ENCODE peak calls at places on chromosomes 5 and 9, in six cellular contexts. J, N, Z, G, R and I are unnamed samples.

GRCh38 chr9:23219471-23219870 is 606.6 kb downstream of the ELAVL2 start:
- DNase-seq in J (no peak), N (no peak), Z (no peak), G (no peak), R (no peak), I (no peak)

GRCh38 chr9:312596-313320 is 98.1 kb downstream of the DOCK8 start:
- DNase-seq in J (no peak), N (no peak), Z (no peak), G (no peak), R (no peak), I (peak)

GRCh38 chr9:83933804-83934203 is 12.6 kb upstream of the KIF27 start:
- DNase-seq in J (no peak), N (no peak), Z (no peak), G (no peak), R (no peak), I (no peak)

GRCh38 chr5:88819332-88819999 is 63.5 kb downstream of the MEF2C start:
- DNase-seq in J (no peak), N (no peak), Z (no peak), G (no peak), R (no peak), I (no peak)

GRCh38 chr5:35823347-35823875 is 33.3 kb upstream of the IL7R start:
- DNase-seq in J (no peak), N (no peak), Z (no peak), G (no peak), R (no peak), I (no peak)

GRCh38 chr9:981491-981898 is 5.0 kb downstream of the DMRT3 start:
- DNase-seq in J (no peak), N (no peak), Z (no peak), G (no peak), R (no peak), I (no peak)

GRCh38 chr9:99353408-99353807 is 131.3 kb downstream of the SEC61B start:
- DNase-seq in J (no peak), N (no peak), Z (no peak), G (peak), R (no peak), I (no peak)

GRCh38 chr5:97162045-97162444 is 19.6 kb upstream of the LIX1 start:
- DNase-seq in J (peak), N (peak), Z (no peak), G (peak), R (peak), I (peak)

GRCh38 chr9:93665566-93666278 is 89.3 kb downstream of the PHF2 start:
- DNase-seq in J (peak), N (no peak), Z (no peak), G (peak), R (peak), I (no peak)

GRCh38 chr9:137136261-137136925 is 2.6 kb upstream of the GRIN1 start:
- DNase-seq in J (no peak), N (no peak), Z (no peak), G (no peak), R (no peak), I (no peak)

GRCh38 chr5:150413176-150413901 is 629 bp upstream of the CD74 start:
- DNase-seq in J (no peak), N (no peak), Z (no peak), G (no peak), R (no peak), I (no peak)

GRCh38 chr9:98611319-98611718 is 97.4 kb downstream of the GABBR2 start:
- DNase-seq in J (no peak), N (no peak), Z (no peak), G (no peak), R (no peak), I (no peak)

GRCh38 chr5:176536132-176536901 is 885 bp downstream of the RNF44 start:
- DNase-seq in J (peak), N (peak), Z (peak), G (peak), R (peak), I (peak)

GRCh38 chr5:66979738-66980137 is 216.9 kb downstream of the CD180 start:
- DNase-seq in J (no peak), N (no peak), Z (no peak), G (no peak), R (no peak), I (no peak)

GRCh38 chr9:116280529-116280928 is 126.9 kb downstream of the PAPPA start:
- DNase-seq in J (no peak), N (no peak), Z (no peak), G (no peak), R (no peak), I (no peak)

GRCh38 chr5:151923865-151924264 is 786 bp downstream of the GLRA1 start:
- DNase-seq in J (no peak), N (no peak), Z (no peak), G (no peak), R (no peak), I (no peak)

GRCh38 chr9:35518212-35518917 is 28.5 kb downstream of the RUSC2 start:
- DNase-seq in J (no peak), N (peak), Z (peak), G (peak), R (peak), I (no peak)

GRCh38 chr5:132019857-132020555 is 8.5 kb upstream of the ACSL6 start:
- DNase-seq in J (no peak), N (no peak), Z (no peak), G (no peak), R (no peak), I (no peak)

GRCh38 chr9:99162759-99163364 is 57.9 kb downstream of the TGFBR1 start:
- DNase-seq in J (no peak), N (peak), Z (no peak), G (no peak), R (no peak), I (peak)

GRCh38 chr9:71911908-71912325 is 478 bp downstream of the C9orf85 start:
- DNase-seq in J (no peak), N (no peak), Z (no peak), G (no peak), R (no peak), I (no peak)

GRCh38 chr5:137084016-137084415 is 415.1 kb downstream of the SPOCK1 start:
- DNase-seq in J (no peak), N (no peak), Z (no peak), G (no peak), R (no peak), I (no peak)

GRCh38 chr9:37037744-37038640 is 3.9 kb upstream of the PAX5 start:
- DNase-seq in J (no peak), N (no peak), Z (no peak), G (no peak), R (no peak), I (peak)

GRCh38 chr9:88658311-88658822 is 123.4 kb downstream of the NXNL2 start:
- DNase-seq in J (peak), N (no peak), Z (no peak), G (peak), R (no peak), I (no peak)

GRCh38 chr5:3230941-3231340 is 364.7 kb upstream of the IRX1 start:
- DNase-seq in J (no peak), N (no peak), Z (no peak), G (no peak), R (no peak), I (no peak)

GRCh38 chr5:109455598-109456096 is 45.9 kb upstream of the PJA2 start:
- DNase-seq in J (peak), N (peak), Z (peak), G (peak), R (no peak), I (no peak)

GRCh38 chr5:113909782-113910181 is 396.3 kb downstream of the YTHDC2 start:
- DNase-seq in J (no peak), N (no peak), Z (no peak), G (no peak), R (no peak), I (no peak)

GRCh38 chr9:120712539-120713031 is 1.7 kb downstream of the MEGF9 start:
- DNase-seq in J (no peak), N (no peak), Z (no peak), G (no peak), R (no peak), I (no peak)

GRCh38 chr9:120715331-120715924 is 1.2 kb upstream of the MEGF9 start:
- DNase-seq in J (peak), N (no peak), Z (no peak), G (no peak), R (no peak), I (no peak)

GRCh38 chr9:120713257-120714087 is 798 bp downstream of the MEGF9 start:
- DNase-seq in J (no peak), N (no peak), Z (no peak), G (peak), R (no peak), I (no peak)

GRCh38 chr9:120714846-120715231 is 569 bp upstream of the MEGF9 start:
- DNase-seq in J (no peak), N (no peak), Z (no peak), G (no peak), R (no peak), I (peak)

DNA sequence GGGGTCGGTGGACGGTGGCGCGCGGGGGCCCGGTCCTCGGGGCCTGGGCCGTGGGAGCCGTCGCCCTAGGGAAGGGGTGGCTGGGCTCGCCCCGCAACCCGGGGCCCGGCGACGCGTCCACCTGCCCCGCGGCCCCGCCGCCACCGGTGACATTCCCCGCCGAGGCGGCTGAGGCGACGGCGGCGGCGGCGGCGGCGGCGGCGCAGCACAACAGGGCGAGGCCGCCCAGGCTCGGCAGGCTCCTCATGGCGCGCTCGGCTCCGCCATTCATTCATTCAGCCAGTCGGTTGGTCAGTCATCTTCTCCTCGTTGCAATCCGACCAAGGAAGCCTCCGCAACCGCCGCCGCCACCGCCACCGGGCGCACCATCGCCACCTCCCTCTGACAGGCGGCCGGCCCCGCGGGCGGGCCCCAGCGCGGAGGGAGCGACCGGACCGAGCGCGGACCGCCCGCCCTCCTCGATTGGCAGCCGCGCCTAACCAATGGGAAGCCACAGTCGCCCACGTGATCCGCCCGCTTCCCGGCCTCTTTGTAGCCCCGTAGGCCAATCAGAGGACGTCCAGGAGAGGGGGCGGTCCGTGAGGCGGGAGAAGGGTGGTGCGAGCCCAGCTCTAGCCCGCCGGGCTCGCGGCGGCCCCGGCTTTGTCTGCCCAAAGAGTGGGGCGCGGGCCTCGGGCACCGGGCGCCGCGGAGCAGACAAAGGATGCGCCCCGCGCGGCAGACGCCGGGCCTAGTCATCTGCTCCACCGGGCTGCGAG is at the start of gene MEGF9:
- DNase-seq in J (peak), N (peak), Z (peak), G (peak), R (peak), I (peak)
- TF ChIP-seq POLR2A in J (no peak), N (peak), Z (peak), G (peak), R (peak), I (peak)

GRCh38 chr5:74639538-74640449 is 734 bp downstream of the ENC1 start:
- DNase-seq in J (peak), N (no peak), Z (no peak), G (peak), R (peak), I (peak)

GRCh38 chr5:74642543-74642863 is 2.0 kb upstream of the ENC1 start:
- DNase-seq in J (no peak), N (no peak), Z (no peak), G (no peak), R (no peak), I (no peak)

GRCh38 chr5:74641778-74642542 is 1.4 kb upstream of the ENC1 start:
- DNase-seq in J (peak), N (peak), Z (no peak), G (peak), R (no peak), I (peak)

GRCh38 chr5:74640450-74641013 is at the start of gene ENC1:
- DNase-seq in J (peak), N (peak), Z (peak), G (peak), R (peak), I (peak)

GRCh38 chr5:74641014-74641777 is 668 bp upstream of the ENC1 start:
- DNase-seq in J (peak), N (peak), Z (peak), G (peak), R (peak), I (peak)
- TF ChIP-seq POLR2A in J (no peak), N (no peak), Z (peak), G (no peak), R (no peak), I (no peak)

GRCh38 chr5:65101706-65102105 is 333.0 kb downstream of the CWC27 start:
- DNase-seq in J (no peak), N (no peak), Z (no peak), G (no peak), R (no peak), I (no peak)

GRCh38 chr5:65104831-65105230 is 336.1 kb downstream of the CWC27 start:
- DNase-seq in J (no peak), N (no peak), Z (no peak), G (no peak), R (no peak), I (no peak)

GRCh38 chr5:65102501-65102825 is 333.7 kb downstream of the CWC27 start:
- DNase-seq in J (no peak), N (no peak), Z (no peak), G (no peak), R (no peak), I (no peak)

GRCh38 chr5:65103674-65104035 is 334.9 kb downstream of the CWC27 start:
- DNase-seq in J (no peak), N (no peak), Z (no peak), G (no peak), R (no peak), I (no peak)

GRCh38 chr5:65102826-65103673 is 334.3 kb downstream of the CWC27 start:
- DNase-seq in J (peak), N (peak), Z (no peak), G (peak), R (peak), I (peak)
- TF ChIP-seq POLR2A in J (no peak), N (no peak), Z (peak), G (peak), R (no peak), I (peak)

DNA sequence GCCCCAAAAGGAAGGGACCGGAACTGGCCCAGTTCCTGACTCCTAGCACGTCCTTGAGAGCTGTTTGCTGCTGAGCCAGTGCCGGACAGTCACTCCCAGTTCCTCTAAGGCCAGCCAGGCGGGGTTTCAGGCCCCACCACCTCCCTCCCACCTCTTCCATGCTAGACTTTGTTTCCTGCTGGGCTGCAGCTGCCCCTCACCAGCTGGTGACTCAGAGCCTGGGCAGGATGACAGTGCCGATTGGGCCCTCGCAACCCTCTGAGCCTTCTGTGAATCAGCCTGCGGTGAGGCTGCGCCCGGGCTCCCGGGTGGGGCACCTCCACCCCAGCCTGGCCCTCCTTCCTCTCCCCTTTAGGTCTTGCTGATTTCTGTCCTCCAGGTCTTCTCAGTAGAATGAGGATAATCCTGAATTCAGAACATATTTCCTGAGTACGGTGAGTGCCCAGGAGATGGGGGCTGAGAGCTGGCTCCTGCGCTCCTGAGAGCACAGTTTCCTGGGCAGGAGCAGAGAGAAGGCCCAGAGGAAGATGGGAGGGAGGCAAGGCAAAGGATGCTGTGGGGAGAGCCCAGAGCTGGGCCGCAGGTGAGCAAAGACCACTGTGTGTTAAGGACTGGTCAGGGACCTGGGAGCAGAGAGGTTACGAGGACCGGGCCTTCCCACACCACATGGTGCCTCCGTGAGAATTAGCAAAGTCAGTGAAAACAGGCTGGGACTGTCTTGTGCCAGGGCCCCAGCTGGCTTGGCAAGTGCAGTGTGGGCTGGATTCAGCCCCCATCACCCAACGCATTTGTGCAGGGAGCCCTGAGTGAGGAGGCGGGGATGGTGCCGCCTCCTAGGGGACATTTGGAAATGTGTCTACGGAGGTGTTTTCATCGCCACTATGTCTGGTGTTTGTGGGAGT is 32.9 kb upstream of the STXBP1 start:
- DNase-seq in J (peak), N (peak), Z (peak), G (peak), R (peak), I (peak)
- TF ChIP-seq POLR2A in J (no peak), N (no peak), Z (peak), G (peak), R (no peak), I (peak)

DNA sequence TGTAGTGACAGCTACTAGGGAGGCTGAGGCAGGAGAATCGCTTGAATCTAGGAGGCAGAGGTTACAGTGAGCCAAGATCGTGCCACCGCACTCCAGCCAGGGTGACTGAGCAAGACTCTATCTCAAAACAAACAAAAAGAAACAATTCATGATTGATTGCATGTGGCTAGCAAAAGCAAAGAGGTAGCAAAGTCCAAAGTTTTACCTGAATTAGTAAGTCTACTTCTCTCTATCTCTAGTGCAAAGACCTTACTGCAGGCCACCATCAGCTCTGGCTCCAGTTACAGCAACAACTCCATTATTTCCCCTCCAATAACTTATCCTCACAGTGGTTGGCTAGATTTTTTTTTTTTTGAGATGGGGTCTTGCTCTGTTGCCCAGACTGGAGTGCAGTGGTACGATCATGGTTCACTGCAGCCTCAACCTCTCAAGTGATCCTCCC is 6.2 kb upstream of the SAR1B start:
- DNase-seq in J (no peak), N (peak), Z (no peak), G (peak), R (no peak), I (no peak)
- TF ChIP-seq POLR2A in J (no peak), N (peak), Z (no peak), G (peak), R (no peak), I (no peak)

GRCh38 chr9:17018001-17018491 is 116.8 kb upstream of the CNTLN start:
- DNase-seq in J (peak), N (no peak), Z (no peak), G (no peak), R (no peak), I (no peak)
- TF ChIP-seq POLR2A in J (no peak), N (no peak), Z (no peak), G (no peak), R (no peak), I (no peak)

GRCh38 chr9:87567047-87567446 is 69.4 kb downstream of the DAPK1 start:
- DNase-seq in J (no peak), N (no peak), Z (no peak), G (peak), R (no peak), I (no peak)
- TF ChIP-seq POLR2A in J (no peak), N (no peak), Z (no peak), G (no peak), R (no peak), I (no peak)

DNA sequence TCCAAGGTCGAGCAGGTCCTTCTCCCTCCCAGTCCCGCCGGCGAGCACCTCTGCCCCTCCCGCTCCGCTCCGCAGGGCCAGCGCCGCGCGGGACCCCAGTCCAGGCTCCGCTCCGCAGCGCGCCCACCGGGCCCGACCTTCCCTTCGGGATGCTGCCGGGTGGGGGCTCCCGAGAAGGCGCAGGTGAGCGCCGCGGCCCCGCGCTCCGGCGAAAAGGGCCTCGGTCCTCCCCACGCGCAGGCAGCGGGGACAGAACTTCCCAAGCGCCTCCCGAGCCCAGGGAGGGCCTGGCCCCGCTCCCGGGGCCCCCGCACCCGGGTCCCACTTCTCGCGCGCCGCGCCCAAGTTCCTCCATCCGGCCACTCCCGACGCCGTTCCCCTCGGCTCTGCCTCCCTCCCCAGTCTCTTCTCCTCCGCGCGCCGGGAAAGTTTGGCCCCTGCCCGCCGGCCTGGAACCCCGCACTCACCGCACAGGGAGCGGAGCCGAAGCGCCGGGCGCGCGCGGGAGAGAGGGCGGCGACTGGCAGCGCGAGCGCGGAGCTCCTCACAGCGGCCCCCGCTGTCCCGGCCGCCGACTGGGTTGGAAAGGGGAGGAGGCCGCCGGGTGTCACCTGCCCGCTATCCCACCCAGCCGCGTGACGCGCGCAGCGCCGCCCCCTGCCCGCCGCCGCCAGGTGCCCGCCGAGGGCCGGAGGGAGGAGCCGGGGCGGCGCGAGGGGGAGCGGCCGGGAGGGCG is at the start of gene ELOVL7:
- DNase-seq in J (peak), N (peak), Z (peak), G (peak), R (peak), I (peak)
- TF ChIP-seq POLR2A in J (no peak), N (peak), Z (no peak), G (peak), R (no peak), I (no peak)

GRCh38 chr9:135907006-135907434 is 326 bp downstream of the CAMSAP1 start:
- DNase-seq in J (no peak), N (no peak), Z (no peak), G (no peak), R (no peak), I (no peak)
- TF ChIP-seq POLR2A in J (no peak), N (no peak), Z (peak), G (no peak), R (no peak), I (no peak)